ENCODE peak calls at places on chromosomes 3 and 15, in four cellular contexts. One of them, this sample, is unnamed.
A peak's percentile ranks its signal among the peaks of the same experiment; 100 is the strongest.

GRCh38 chr3:40546811-40547210 is 22.1 kb downstream of the ZNF621 start:
- DNase-seq in GM12878: no peak
- DNase-seq in A549: peak; percentile 7
- DNase-seq in IMR-90: peak; percentile 70
- DNase-seq in this sample: no peak

GRCh38 chr3:112199622-112200316 is 66.7 kb upstream of the GCSAM start:
- DNase-seq in A549: peak; percentile 24
- DNase-seq in IMR-90: peak; percentile 6
- DNase-seq in GM12878: no peak
- DNase-seq in this sample: no peak

GRCh38 chr15:48025118-48025517 is 95.7 kb upstream of the SLC24A5 start:
- DNase-seq in IMR-90: peak; percentile 2
- DNase-seq in A549: no peak
- DNase-seq in GM12878: no peak
- DNase-seq in this sample: no peak

GRCh38 chr3:71258116-71258515 is 325.4 kb downstream of the FOXP1 start:
- DNase-seq in A549: peak; percentile 89
- DNase-seq in IMR-90: peak; percentile 78
- DNase-seq in GM12878: no peak
- DNase-seq in this sample: no peak

GRCh38 chr15:38073278-38073930 is 139.0 kb downstream of the TMCO5A start:
- DNase-seq in GM12878: no peak
- DNase-seq in IMR-90: peak; percentile 35
- DNase-seq in A549: peak; percentile 30
- DNase-seq in this sample: no peak

GRCh38 chr15:77162872-77163633 is 92.1 kb upstream of the TSPAN3 start:
- DNase-seq in GM12878: no peak
- DNase-seq in IMR-90: no peak
- DNase-seq in A549: no peak
- DNase-seq in this sample: no peak

GRCh38 chr3:109731639-109732473 is 394.5 kb upstream of the DPPA4 start:
- DNase-seq in IMR-90: peak; percentile 72
- DNase-seq in GM12878: no peak
- DNase-seq in A549: peak; percentile 48
- DNase-seq in this sample: no peak

GRCh38 chr15:96165775-96166174 is 164.7 kb upstream of the NR2F2 start:
- DNase-seq in IMR-90: no peak
- DNase-seq in A549: no peak
- DNase-seq in GM12878: no peak
- DNase-seq in this sample: no peak

GRCh38 chr3:196559826-196560225 is 8.5 kb downstream of the WDR53 start:
- DNase-seq in GM12878: no peak
- DNase-seq in IMR-90: peak; percentile 65
- DNase-seq in A549: no peak
- DNase-seq in this sample: no peak

GRCh38 chr3:105367063-105367405 is 325 bp downstream of the ALCAM start:
- DNase-seq in A549: no peak
- DNase-seq in IMR-90: no peak
- DNase-seq in GM12878: no peak
- DNase-seq in this sample: no peak

GRCh38 chr3:71066849-71067261 is 516.7 kb downstream of the FOXP1 start:
- DNase-seq in IMR-90: peak; percentile 65
- DNase-seq in A549: no peak
- DNase-seq in GM12878: no peak
- DNase-seq in this sample: no peak

GRCh38 chr3:40731445-40731844 is 206.7 kb downstream of the ZNF621 start:
- DNase-seq in A549: no peak
- DNase-seq in GM12878: no peak
- DNase-seq in IMR-90: no peak
- DNase-seq in this sample: no peak

GRCh38 chr3:18712713-18713575 is 287.8 kb upstream of the SATB1 start:
- DNase-seq in IMR-90: no peak
- DNase-seq in GM12878: no peak
- DNase-seq in A549: no peak
- DNase-seq in this sample: no peak

GRCh38 chr3:191328963-191329653 is at the start of gene CCDC50:
- DNase-seq in IMR-90: peak; percentile 72
- DNase-seq in A549: peak; percentile 65
- DNase-seq in GM12878: no peak
- DNase-seq in this sample: peak; percentile 87

GRCh38 chr15:50519740-50520425 is 26.6 kb downstream of the USP50 start:
- DNase-seq in A549: no peak
- DNase-seq in GM12878: no peak
- DNase-seq in IMR-90: peak; percentile 11
- DNase-seq in this sample: no peak

GRCh38 chr3:11567516-11568467 is 75.9 kb downstream of the VGLL4 start:
- DNase-seq in IMR-90: peak; percentile 84
- DNase-seq in GM12878: no peak
- DNase-seq in A549: peak; percentile 56
- DNase-seq in this sample: no peak

GRCh38 chr3:150083653-150084037 is 113.0 kb upstream of the PFN2 start:
- DNase-seq in GM12878: no peak
- DNase-seq in A549: no peak
- DNase-seq in IMR-90: peak; percentile 83
- DNase-seq in this sample: no peak

GRCh38 chr3:107850681-107851080 is 240.2 kb downstream of the CD47 start:
- DNase-seq in A549: peak; percentile 4
- DNase-seq in GM12878: no peak
- DNase-seq in IMR-90: no peak
- DNase-seq in this sample: no peak

GRCh38 chr3:14124615-14125192 is at the start of the genes CHCHD4 and TMEM43:
- DNase-seq in GM12878: peak; percentile 95
- DNase-seq in IMR-90: peak; percentile 99
- DNase-seq in A549: peak; percentile 99
- DNase-seq in this sample: peak; percentile 94

GRCh38 chr3:141333796-141334626 is 34.3 kb upstream of the ZBTB38 start:
- DNase-seq in A549: no peak
- DNase-seq in IMR-90: peak; percentile 78
- DNase-seq in GM12878: no peak
- DNase-seq in this sample: no peak

GRCh38 chr3:58628823-58629562 is 37.6 kb downstream of the FAM3D start:
- DNase-seq in IMR-90: peak; percentile 97
- DNase-seq in A549: no peak
- DNase-seq in GM12878: no peak
- DNase-seq in this sample: no peak

GRCh38 chr3:179969525-179969924 is 67.2 kb downstream of the PEX5L start:
- DNase-seq in GM12878: peak; percentile 54
- DNase-seq in IMR-90: no peak
- DNase-seq in A549: peak; percentile 59
- DNase-seq in this sample: no peak

GRCh38 chr3:159619341-159619885 is 369.2 kb upstream of the IL12A start:
- DNase-seq in GM12878: no peak
- DNase-seq in IMR-90: peak; percentile 36
- DNase-seq in A549: peak; percentile 31
- DNase-seq in this sample: no peak

GRCh38 chr3:159620281-159620680 is 368.4 kb upstream of the IL12A start:
- DNase-seq in A549: no peak
- DNase-seq in GM12878: no peak
- DNase-seq in IMR-90: no peak
- DNase-seq in this sample: no peak

GRCh38 chr3:159624616-159625015 is 364.0 kb upstream of the IL12A start:
- DNase-seq in A549: no peak
- DNase-seq in IMR-90: no peak
- DNase-seq in GM12878: no peak
- DNase-seq in this sample: no peak

GRCh38 chr3:159616234-159616825 is 372.3 kb upstream of the IL12A start:
- DNase-seq in IMR-90: peak; percentile 68
- DNase-seq in GM12878: no peak
- DNase-seq in A549: peak; percentile 67
- DNase-seq in this sample: no peak

GRCh38 chr3:159620873-159621272 is 367.8 kb upstream of the IL12A start:
- DNase-seq in IMR-90: peak; percentile 88
- DNase-seq in GM12878: no peak
- DNase-seq in A549: peak; percentile 58
- DNase-seq in this sample: no peak
- TF ChIP-seq RAD21 in IMR-90: no peak
- TF ChIP-seq RAD21 in GM12878: no peak
- TF ChIP-seq RAD21 in A549: no peak
- TF ChIP-seq RAD21 in this sample: no peak

GRCh38 chr15:31435891-31436628 is 109.4 kb downstream of the KLF13 start:
- DNase-seq in GM12878: no peak
- DNase-seq in A549: no peak
- DNase-seq in IMR-90: no peak
- DNase-seq in this sample: no peak

GRCh38 chr15:31433574-31433973 is 106.9 kb downstream of the KLF13 start:
- DNase-seq in IMR-90: no peak
- DNase-seq in GM12878: no peak
- DNase-seq in A549: no peak
- DNase-seq in this sample: no peak

GRCh38 chr15:31434418-31435255 is 108.0 kb downstream of the KLF13 start:
- DNase-seq in A549: no peak
- DNase-seq in IMR-90: peak; percentile 93
- DNase-seq in GM12878: peak; percentile 69
- DNase-seq in this sample: no peak

GRCh38 chr15:31433101-31433500 is 106.5 kb downstream of the KLF13 start:
- DNase-seq in IMR-90: no peak
- DNase-seq in GM12878: no peak
- DNase-seq in A549: no peak
- DNase-seq in this sample: no peak

DNA sequence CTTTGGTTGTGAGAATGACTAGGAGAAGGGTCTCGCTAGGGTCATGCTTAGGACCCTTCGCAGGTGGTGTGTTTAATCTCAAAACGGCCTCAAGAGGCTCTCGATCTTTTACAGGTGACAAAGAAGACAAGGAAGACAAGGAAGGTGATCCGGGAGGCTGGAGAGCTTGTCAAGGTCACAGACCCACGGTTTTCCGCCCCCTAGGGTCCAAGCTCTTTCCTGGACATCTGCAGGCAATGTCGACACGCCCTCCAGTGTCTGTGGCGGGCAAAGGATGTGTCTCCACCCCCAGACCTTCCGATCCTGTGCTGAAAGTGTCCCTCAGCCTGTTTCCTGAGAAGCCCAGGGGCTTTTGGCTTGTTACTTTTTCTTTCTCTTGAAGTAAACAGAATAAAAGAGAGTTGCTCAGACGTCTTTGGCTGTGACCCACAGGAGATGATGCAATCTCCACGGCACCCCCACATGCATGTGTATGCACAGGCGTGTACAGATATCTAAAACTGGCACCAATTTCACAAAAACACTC is 108.7 kb downstream of the KLF13 start:
- DNase-seq in A549: peak; percentile 83
- DNase-seq in GM12878: peak; percentile 87
- DNase-seq in IMR-90: peak; percentile 72
- DNase-seq in this sample: peak; percentile 73
- TF ChIP-seq RAD21 in A549: peak; percentile 93
- TF ChIP-seq RAD21 in GM12878: peak; percentile 86
- TF ChIP-seq RAD21 in IMR-90: peak; percentile 72
- TF ChIP-seq RAD21 in this sample: peak; percentile 86

GRCh38 chr3:38021196-38021595 is 8.2 kb downstream of the PLCD1 start:
- DNase-seq in A549: no peak
- DNase-seq in GM12878: no peak
- DNase-seq in IMR-90: no peak
- DNase-seq in this sample: no peak
- TF ChIP-seq RAD21 in A549: no peak
- TF ChIP-seq RAD21 in GM12878: no peak
- TF ChIP-seq RAD21 in IMR-90: no peak
- TF ChIP-seq RAD21 in this sample: no peak

DNA sequence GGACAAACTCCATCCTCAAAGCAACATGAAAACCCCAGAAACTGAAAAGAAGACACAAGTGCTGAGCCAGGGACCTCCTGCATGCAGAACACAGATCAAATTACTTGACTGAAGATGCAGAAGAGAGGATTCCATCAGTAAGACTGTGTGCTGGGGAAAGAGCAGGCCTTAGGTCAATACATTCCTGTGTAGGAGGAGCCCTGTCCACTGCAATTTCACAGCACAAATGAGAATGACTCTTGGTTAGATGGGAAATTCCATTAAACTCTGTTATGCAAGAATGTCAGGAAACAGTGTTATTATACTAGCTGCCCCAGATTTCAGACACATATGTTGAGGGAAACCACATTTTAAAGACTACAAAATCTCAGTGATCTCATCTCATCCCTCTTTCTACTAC is 48.2 kb upstream of the FSTL1 start:
- DNase-seq in IMR-90: peak; percentile 99
- DNase-seq in A549: peak; percentile 43
- DNase-seq in GM12878: no peak
- DNase-seq in this sample: no peak
- TF ChIP-seq RAD21 in IMR-90: peak; percentile 17
- TF ChIP-seq RAD21 in A549: no peak
- TF ChIP-seq RAD21 in GM12878: no peak
- TF ChIP-seq RAD21 in this sample: no peak

GRCh38 chr3:64889991-64890390 is 202.2 kb upstream of the ADAMTS9 start:
- DNase-seq in IMR-90: peak; percentile 75
- DNase-seq in GM12878: no peak
- DNase-seq in A549: no peak
- DNase-seq in this sample: no peak
- TF ChIP-seq RAD21 in IMR-90: no peak
- TF ChIP-seq RAD21 in GM12878: no peak
- TF ChIP-seq RAD21 in A549: no peak
- TF ChIP-seq RAD21 in this sample: no peak

GRCh38 chr3:173584834-173585831 is 187.6 kb downstream of the NLGN1 start:
- DNase-seq in A549: peak; percentile 1
- DNase-seq in IMR-90: peak; percentile 57
- DNase-seq in GM12878: no peak
- DNase-seq in this sample: no peak
- TF ChIP-seq RAD21 in A549: no peak
- TF ChIP-seq RAD21 in IMR-90: no peak
- TF ChIP-seq RAD21 in GM12878: no peak
- TF ChIP-seq RAD21 in this sample: no peak

GRCh38 chr15:28861031-28861534 is 12.6 kb upstream of the GOLGA6L7 start:
- DNase-seq in IMR-90: peak; percentile 8
- DNase-seq in GM12878: no peak
- DNase-seq in A549: no peak
- DNase-seq in this sample: no peak
- TF ChIP-seq RAD21 in IMR-90: no peak
- TF ChIP-seq RAD21 in GM12878: no peak
- TF ChIP-seq RAD21 in A549: no peak
- TF ChIP-seq RAD21 in this sample: no peak